ENCODE peak calls at places on chromosome 21, in four cellular contexts. One of them, this sample, is unnamed.

GRCh38 chr21:17679002-17679600 is 66.4 kb upstream of the BTG3 start:
- DNase-seq in Panc1: peak; percentile 45
- DNase-seq in activated CD8-positive, alpha-beta T cell treated with anti-CD3 and anti-CD28 coated beads for 36 hours: peak; percentile 15
- DNase-seq in AG04449: peak; percentile 19
- DNase-seq in this sample: peak; percentile 69

GRCh38 chr21:38956006-38956405 is 150.3 kb downstream of the ETS2 start:
- DNase-seq in AG04449: no peak
- DNase-seq in activated CD8-positive, alpha-beta T cell treated with anti-CD3 and anti-CD28 coated beads for 36 hours: no peak
- DNase-seq in Panc1: no peak
- DNase-seq in this sample: no peak

GRCh38 chr21:33395866-33396265 is 7.3 kb upstream of the IFNGR2 start:
- DNase-seq in AG04449: no peak
- DNase-seq in Panc1: no peak
- DNase-seq in activated CD8-positive, alpha-beta T cell treated with anti-CD3 and anti-CD28 coated beads for 36 hours: no peak
- DNase-seq in this sample: no peak

GRCh38 chr21:31781737-31782136 is 49.8 kb upstream of the SCAF4 start:
- DNase-seq in activated CD8-positive, alpha-beta T cell treated with anti-CD3 and anti-CD28 coated beads for 36 hours: no peak
- DNase-seq in AG04449: no peak
- DNase-seq in Panc1: no peak
- DNase-seq in this sample: no peak

GRCh38 chr21:29657228-29657989 is 282.4 kb downstream of the GRIK1 start:
- DNase-seq in activated CD8-positive, alpha-beta T cell treated with anti-CD3 and anti-CD28 coated beads for 36 hours: no peak
- DNase-seq in AG04449: no peak
- DNase-seq in Panc1: no peak
- DNase-seq in this sample: no peak

GRCh38 chr21:18524097-18524496 is 120.5 kb upstream of the TMPRSS15 start:
- DNase-seq in Panc1: no peak
- DNase-seq in activated CD8-positive, alpha-beta T cell treated with anti-CD3 and anti-CD28 coated beads for 36 hours: no peak
- DNase-seq in AG04449: no peak
- DNase-seq in this sample: no peak

GRCh38 chr21:29230541-29231275 is 68.0 kb upstream of the BACH1 start:
- DNase-seq in AG04449: no peak
- DNase-seq in activated CD8-positive, alpha-beta T cell treated with anti-CD3 and anti-CD28 coated beads for 36 hours: no peak
- DNase-seq in Panc1: no peak
- DNase-seq in this sample: no peak

GRCh38 chr21:46223217-46223616 is 5.4 kb downstream of the LSS start:
- DNase-seq in activated CD8-positive, alpha-beta T cell treated with anti-CD3 and anti-CD28 coated beads for 36 hours: no peak
- DNase-seq in Panc1: no peak
- DNase-seq in AG04449: no peak
- DNase-seq in this sample: no peak

GRCh38 chr21:25646541-25646940 is 7.5 kb downstream of the JAM2 start:
- DNase-seq in AG04449: no peak
- DNase-seq in Panc1: no peak
- DNase-seq in activated CD8-positive, alpha-beta T cell treated with anti-CD3 and anti-CD28 coated beads for 36 hours: no peak
- DNase-seq in this sample: no peak

GRCh38 chr21:45135122-45135521 is 60.7 kb downstream of the ADARB1 start:
- DNase-seq in activated CD8-positive, alpha-beta T cell treated with anti-CD3 and anti-CD28 coated beads for 36 hours: no peak
- DNase-seq in AG04449: no peak
- DNase-seq in Panc1: no peak
- DNase-seq in this sample: no peak

GRCh38 chr21:35138665-35139381 is 89.7 kb upstream of the RUNX1 start:
- DNase-seq in Panc1: no peak
- DNase-seq in activated CD8-positive, alpha-beta T cell treated with anti-CD3 and anti-CD28 coated beads for 36 hours: peak; percentile 94
- DNase-seq in AG04449: no peak
- DNase-seq in this sample: peak; percentile 44
- TF ChIP-seq CTCF in Panc1: no peak
- TF ChIP-seq CTCF in activated CD8-positive, alpha-beta T cell treated with anti-CD3 and anti-CD28 coated beads for 36 hours: no peak
- TF ChIP-seq CTCF in AG04449: no peak
- TF ChIP-seq CTCF in this sample: no peak

GRCh38 chr21:43934716-43935705 is 70.0 kb downstream of the AGPAT3 start:
- DNase-seq in Panc1: no peak
- DNase-seq in activated CD8-positive, alpha-beta T cell treated with anti-CD3 and anti-CD28 coated beads for 36 hours: no peak
- DNase-seq in AG04449: no peak
- DNase-seq in this sample: no peak
- TF ChIP-seq CTCF in Panc1: no peak
- TF ChIP-seq CTCF in activated CD8-positive, alpha-beta T cell treated with anti-CD3 and anti-CD28 coated beads for 36 hours: no peak
- TF ChIP-seq CTCF in AG04449: no peak
- TF ChIP-seq CTCF in this sample: no peak

DNA sequence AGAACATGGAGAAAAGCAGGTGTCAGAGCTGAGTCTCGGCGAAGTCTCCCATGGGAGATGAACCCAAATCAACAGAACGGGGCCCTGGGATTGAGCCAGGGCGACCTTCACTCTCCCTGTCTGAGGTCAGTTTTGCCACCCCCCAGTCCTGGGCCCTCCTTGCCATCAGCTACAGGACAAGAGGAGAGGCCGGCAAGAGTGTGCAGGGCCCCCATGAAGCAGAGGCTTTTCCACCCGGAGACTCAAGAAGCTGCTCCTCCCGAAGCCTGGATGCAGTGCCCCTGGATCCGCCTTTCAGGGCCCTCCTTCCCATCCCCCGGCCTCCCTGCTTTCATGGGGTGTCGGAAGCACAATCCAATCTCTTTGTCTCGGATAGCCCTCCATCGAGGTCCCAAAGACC is 36.5 kb downstream of the TFF3 start:
- DNase-seq in Panc1: no peak
- DNase-seq in activated CD8-positive, alpha-beta T cell treated with anti-CD3 and anti-CD28 coated beads for 36 hours: no peak
- DNase-seq in AG04449: no peak
- DNase-seq in this sample: no peak
- TF ChIP-seq CTCF in Panc1: no peak
- TF ChIP-seq CTCF in activated CD8-positive, alpha-beta T cell treated with anti-CD3 and anti-CD28 coated beads for 36 hours: no peak
- TF ChIP-seq CTCF in AG04449: no peak
- TF ChIP-seq CTCF in this sample: no peak

GRCh38 chr21:41825881-41826280 is 53.3 kb downstream of the PRDM15 start:
- DNase-seq in activated CD8-positive, alpha-beta T cell treated with anti-CD3 and anti-CD28 coated beads for 36 hours: no peak
- DNase-seq in Panc1: no peak
- DNase-seq in AG04449: no peak
- DNase-seq in this sample: no peak
- TF ChIP-seq CTCF in activated CD8-positive, alpha-beta T cell treated with anti-CD3 and anti-CD28 coated beads for 36 hours: no peak
- TF ChIP-seq CTCF in Panc1: no peak
- TF ChIP-seq CTCF in AG04449: no peak
- TF ChIP-seq CTCF in this sample: no peak

GRCh38 chr21:42522271-42522670 is 8.6 kb downstream of the SLC37A1 start:
- DNase-seq in Panc1: no peak
- DNase-seq in activated CD8-positive, alpha-beta T cell treated with anti-CD3 and anti-CD28 coated beads for 36 hours: no peak
- DNase-seq in AG04449: no peak
- DNase-seq in this sample: no peak
- TF ChIP-seq CTCF in Panc1: no peak
- TF ChIP-seq CTCF in activated CD8-positive, alpha-beta T cell treated with anti-CD3 and anti-CD28 coated beads for 36 hours: no peak
- TF ChIP-seq CTCF in AG04449: no peak
- TF ChIP-seq CTCF in this sample: no peak

GRCh38 chr21:35984654-35985366 is 75.5 kb downstream of the SETD4 start:
- DNase-seq in Panc1: no peak
- DNase-seq in activated CD8-positive, alpha-beta T cell treated with anti-CD3 and anti-CD28 coated beads for 36 hours: no peak
- DNase-seq in AG04449: no peak
- DNase-seq in this sample: no peak
- TF ChIP-seq CTCF in Panc1: no peak
- TF ChIP-seq CTCF in activated CD8-positive, alpha-beta T cell treated with anti-CD3 and anti-CD28 coated beads for 36 hours: no peak
- TF ChIP-seq CTCF in AG04449: no peak
- TF ChIP-seq CTCF in this sample: no peak

GRCh38 chr21:15061747-15062146 is 3.1 kb downstream of the NRIP1 start:
- DNase-seq in activated CD8-positive, alpha-beta T cell treated with anti-CD3 and anti-CD28 coated beads for 36 hours: no peak
- DNase-seq in AG04449: no peak
- DNase-seq in Panc1: no peak
- DNase-seq in this sample: no peak

GRCh38 chr21:15061284-15061683 is 3.5 kb downstream of the NRIP1 start:
- DNase-seq in activated CD8-positive, alpha-beta T cell treated with anti-CD3 and anti-CD28 coated beads for 36 hours: no peak
- DNase-seq in Panc1: no peak
- DNase-seq in AG04449: no peak
- DNase-seq in this sample: no peak

GRCh38 chr21:15063821-15064575 is 802 bp downstream of the NRIP1 start:
- DNase-seq in AG04449: no peak
- DNase-seq in activated CD8-positive, alpha-beta T cell treated with anti-CD3 and anti-CD28 coated beads for 36 hours: peak; percentile 29
- DNase-seq in Panc1: no peak
- DNase-seq in this sample: no peak

GRCh38 chr21:15063081-15063820 is 1.5 kb downstream of the NRIP1 start:
- DNase-seq in Panc1: no peak
- DNase-seq in AG04449: no peak
- DNase-seq in activated CD8-positive, alpha-beta T cell treated with anti-CD3 and anti-CD28 coated beads for 36 hours: peak; percentile 54
- DNase-seq in this sample: no peak

GRCh38 chr21:15062566-15062965 is 2.2 kb downstream of the NRIP1 start:
- DNase-seq in activated CD8-positive, alpha-beta T cell treated with anti-CD3 and anti-CD28 coated beads for 36 hours: no peak
- DNase-seq in AG04449: no peak
- DNase-seq in Panc1: no peak
- DNase-seq in this sample: peak; percentile 10
- TF ChIP-seq CTCF in activated CD8-positive, alpha-beta T cell treated with anti-CD3 and anti-CD28 coated beads for 36 hours: peak; percentile 17
- TF ChIP-seq CTCF in AG04449: no peak
- TF ChIP-seq CTCF in Panc1: no peak
- TF ChIP-seq CTCF in this sample: no peak